ENCODE peak calls at places on chromosomes 6 and 20, in five cellular contexts. I is stimulated activated CD4-positive, alpha-beta T cell treated with anti-CD3 and anti-CD28 coated beads, TNF-alpha, amount 100 ng/mL, for 24 hours; V is activated CD8-positive, alpha-beta memory T cell treated with anti-CD3 and anti-CD28 coated beads for 4 hours; O is lower leg skin; M is effector CD4-positive, alpha-beta T cell. F is an unnamed sample.

GRCh38 chr6:48626421-48626820 is 515.4 kb upstream of the PTCHD4 start:
- DNase-seq in I (no peak), V (no peak), O (no peak), M (no peak), F (no peak)

GRCh38 chr6:158056355-158056754 is 74.7 kb downstream of the SYNJ2 start:
- DNase-seq in I (no peak), V (no peak), O (no peak), M (no peak), F (no peak)

GRCh38 chr20:32980131-32980941 is 23.9 kb downstream of the SUN5 start:
- DNase-seq in I (no peak), V (no peak), O (no peak), M (no peak), F (no peak)

GRCh38 chr20:39800111-39800510 is 838.0 kb downstream of the DHX35 start:
- DNase-seq in I (no peak), V (no peak), O (no peak), M (no peak), F (no peak)

GRCh38 chr6:89298680-89299450 is 16.2 kb downstream of the GABRR2 start:
- DNase-seq in I (peak), V (peak), O (no peak), M (peak), F (no peak)

GRCh38 chr6:15553736-15554294 is 109.0 kb downstream of the DTNBP1 start:
- DNase-seq in I (no peak), V (no peak), O (no peak), M (no peak), F (no peak)

GRCh38 chr20:64077876-64078551 is 1.3 kb downstream of the RGS19 start:
- DNase-seq in I (no peak), V (no peak), O (no peak), M (peak), F (no peak)

GRCh38 chr6:44373051-44373450 is 14.5 kb upstream of the CDC5L start:
- DNase-seq in I (no peak), V (no peak), O (no peak), M (no peak), F (no peak)

GRCh38 chr20:57999465-58000111 is 228.9 kb downstream of the ANKRD60 start:
- DNase-seq in I (no peak), V (no peak), O (peak), M (no peak), F (no peak)

GRCh38 chr6:124029535-124029934 is 225.9 kb downstream of the NKAIN2 start:
- DNase-seq in I (no peak), V (no peak), O (no peak), M (no peak), F (no peak)

GRCh38 chr6:4844108-4844507 is 67.9 kb downstream of the CDYL start:
- DNase-seq in I (no peak), V (no peak), O (no peak), M (no peak), F (no peak)

GRCh38 chr6:141526985-141527384 is 605.7 kb upstream of the GJE1 start:
- DNase-seq in I (no peak), V (no peak), O (no peak), M (no peak), F (no peak)

GRCh38 chr6:85537055-85537494 is 56.6 kb downstream of the SNX14 start:
- DNase-seq in I (no peak), V (no peak), O (no peak), M (no peak), F (no peak)

GRCh38 chr6:135675862-135676261 is 175.6 kb upstream of the PDE7B start:
- DNase-seq in I (no peak), V (no peak), O (peak), M (peak), F (no peak)

GRCh38 chr6:11366934-11367637 is 134.6 kb upstream of the NEDD9 start:
- DNase-seq in I (no peak), V (no peak), O (no peak), M (no peak), F (no peak)

GRCh38 chr6:158528826-158529225 is 31.1 kb upstream of the TMEM181 start:
- DNase-seq in I (no peak), V (no peak), O (no peak), M (no peak), F (no peak)

GRCh38 chr6:6004147-6004995 is 2.4 kb downstream of the NRN1 start:
- DNase-seq in I (no peak), V (no peak), O (no peak), M (no peak), F (no peak)

GRCh38 chr20:51958636-51959542 is 156.6 kb upstream of the SALL4 start:
- DNase-seq in I (no peak), V (no peak), O (no peak), M (no peak), F (no peak)

GRCh38 chr20:16846011-16846410 is 97.9 kb downstream of the OTOR start:
- DNase-seq in I (no peak), V (no peak), O (no peak), M (no peak), F (no peak)

GRCh38 chr20:3572151-3572550 is 91.0 kb downstream of the GFRA4 start:
- DNase-seq in I (no peak), V (no peak), O (no peak), M (no peak), F (no peak)

GRCh38 chr20:56249244-56249955 is 868 bp downstream of the MC3R start:
- DNase-seq in I (peak), V (no peak), O (no peak), M (no peak), F (no peak)